ENCODE peak calls at places on chromosome 9, in five cellular contexts. J is CD8-positive, alpha-beta T cell; C is spleen; A is sigmoid colon; Z is lower leg skin. W is an unnamed sample.

GRCh38 chr9:38066167-38066906 is 2.7 kb downstream of the SHB start:
- DNase-seq in J (no peak), A (peak; percentile 60), C (no peak), Z (no peak), W (no peak)

GRCh38 chr9:70609542-70610286 is 195.3 kb upstream of the KLF9 start:
- DNase-seq in C (no peak), Z (peak; percentile 45), J (no peak), A (peak; percentile 89), W (peak; percentile 96)

GRCh38 chr9:29325855-29326254 is 1752.6 kb upstream of the C9orf72 start:
- DNase-seq in C (no peak), Z (no peak), J (no peak), A (no peak), W (no peak)

GRCh38 chr9:114156658-114157421 is 1.5 kb downstream of the COL27A1 start:
- DNase-seq in J (no peak), A (peak; percentile 90), Z (peak; percentile 43), C (no peak), W (peak; percentile 88)

GRCh38 chr9:98775831-98776441 is 20.4 kb downstream of the ANKS6 start:
- DNase-seq in Z (no peak), J (peak; percentile 38), A (no peak), C (no peak), W (peak; percentile 68)

GRCh38 chr9:26326473-26327044 is 566.0 kb downstream of the CAAP1 start:
- DNase-seq in J (no peak), Z (peak; percentile 25), A (no peak), C (no peak), W (peak; percentile 80)

GRCh38 chr9:32258482-32258881 is 126.0 kb upstream of the ACO1 start:
- DNase-seq in J (no peak), Z (no peak), A (no peak), C (no peak), W (no peak)

GRCh38 chr9:129111143-129111761 is at the start of gene PTPA:
- DNase-seq in A (peak; percentile 93), J (peak; percentile 83), C (peak; percentile 97), Z (peak; percentile 77), W (peak; percentile 85)

GRCh38 chr9:114900937-114901802 is 29.2 kb downstream of the TNFSF8 start:
- DNase-seq in Z (no peak), A (no peak), C (no peak), J (no peak), W (peak; percentile 81)

GRCh38 chr9:28934111-28934510 is 1360.8 kb upstream of the C9orf72 start:
- DNase-seq in A (no peak), J (no peak), Z (no peak), C (no peak), W (no peak)

GRCh38 chr9:37904647-37905505 is 949 bp upstream of the SLC25A51 start:
- DNase-seq in C (peak; percentile 82), J (no peak), Z (no peak), A (peak; percentile 64), W (peak; percentile 48)

GRCh38 chr9:83327323-83327722 is 210.9 kb downstream of the FRMD3 start:
- DNase-seq in J (no peak), A (no peak), Z (no peak), C (no peak), W (peak; percentile 57)

GRCh38 chr9:89357331-89358197 is 39.3 kb downstream of the SECISBP2 start:
- DNase-seq in J (no peak), A (no peak), Z (no peak), C (no peak), W (no peak)

GRCh38 chr9:90896231-90896630 is 94.6 kb downstream of the SYK start:
- DNase-seq in J (no peak), C (no peak), Z (no peak), A (no peak), W (no peak)

GRCh38 chr9:114958021-114958846 is 27.8 kb upstream of the TNFSF8 start:
- DNase-seq in A (peak; percentile 68), Z (peak; percentile 29), J (no peak), C (peak; percentile 82), W (no peak)

GRCh38 chr9:91191443-91192378 is 170.0 kb downstream of the AUH start:
- DNase-seq in J (no peak), C (no peak), A (no peak), Z (no peak), W (no peak)

GRCh38 chr9:8858250-8859161 is 1058.9 kb upstream of the DMAC1 start:
- DNase-seq in J (no peak), Z (no peak), A (no peak), C (no peak), W (no peak)

GRCh38 chr9:4366649-4367330 is 66.9 kb upstream of the GLIS3 start:
- DNase-seq in A (peak; percentile 66), Z (no peak), C (no peak), J (no peak), W (peak; percentile 65)

GRCh38 chr9:10026585-10026984 is 586.2 kb downstream of the PTPRD start:
- DNase-seq in C (no peak), J (no peak), Z (no peak), A (no peak), W (no peak)

GRCh38 chr9:135490980-135491444 is 9.5 kb upstream of the MRPS2 start:
- DNase-seq in J (no peak), C (peak; percentile 62), Z (no peak), A (peak; percentile 56), W (no peak)

GRCh38 chr9:129282308-129283211 is 104.5 kb upstream of the IER5L start:
- DNase-seq in J (no peak), C (peak; percentile 69), Z (no peak), A (peak; percentile 61), W (no peak)

GRCh38 chr9:107750741-107751521 is 261.4 kb upstream of the KLF4 start:
- DNase-seq in J (no peak), A (peak; percentile 96), C (no peak), Z (peak; percentile 90), W (peak; percentile 99)

GRCh38 chr9:93819905-93820304 is 135.2 kb downstream of the BARX1 start:
- DNase-seq in C (no peak), J (no peak), A (no peak), Z (no peak), W (no peak)

GRCh38 chr9:21070171-21070571 is 7.6 kb downstream of the IFNB1 start:
- DNase-seq in C (no peak), A (peak; percentile 80), Z (peak; percentile 66), J (no peak), W (peak; percentile 96)

GRCh38 chr9:134059188-134059641 is 8.6 kb downstream of the BRD3 start:
- DNase-seq in A (peak; percentile 60), C (peak; percentile 73), J (no peak), Z (no peak), W (no peak)

GRCh38 chr9:124251188-124251587 is 6.6 kb upstream of the NEK6 start:
- DNase-seq in Z (no peak), J (no peak), C (no peak), A (peak; percentile 36), W (no peak)

GRCh38 chr9:120383999-120384924 is 195.7 kb downstream of the CDK5RAP2 start:
- DNase-seq in C (peak; percentile 69), J (no peak), A (peak; percentile 52), Z (no peak), W (peak; percentile 74)

GRCh38 chr9:128920381-128921058 is at the start of gene PHYHD1:
- DNase-seq in Z (no peak), A (peak; percentile 84), J (no peak), C (no peak), W (peak; percentile 87)

GRCh38 chr9:91894023-91894422 is 56.0 kb downstream of the ROR2 start:
- DNase-seq in Z (no peak), A (no peak), J (no peak), C (no peak), W (no peak)

GRCh38 chr9:89116064-89116817 is 62.4 kb downstream of the SHC3 start:
- DNase-seq in Z (no peak), A (no peak), C (no peak), J (no peak), W (peak; percentile 93)

GRCh38 chr9:19408693-19409405 is at the start of gene ACER2:
- DNase-seq in Z (peak; percentile 91), A (peak; percentile 96), C (peak; percentile 99), J (peak; percentile 93), W (peak; percentile 83)

GRCh38 chr9:19405771-19406170 is 3.0 kb upstream of the ACER2 start:
- DNase-seq in Z (no peak), A (no peak), C (no peak), J (no peak), W (no peak)

GRCh38 chr9:19409406-19410194 is 791 bp downstream of the ACER2 start:
- DNase-seq in C (peak; percentile 83), Z (no peak), J (no peak), A (peak; percentile 67), W (no peak)

GRCh38 chr9:19408316-19408692 is 505 bp upstream of the ACER2 start:
- DNase-seq in J (no peak), Z (peak; percentile 34), A (peak; percentile 80), C (peak; percentile 92), W (no peak)

GRCh38 chr9:19404278-19405075 is 4.3 kb upstream of the ACER2 start:
- DNase-seq in J (no peak), A (no peak), C (no peak), Z (no peak), W (no peak)
- H3K4me3 ChIP-seq in J (no peak overlapping the region), A (no peak overlapping the region), C (no peak overlapping the region), Z (no peak overlapping the region), W (no peak overlapping the region)

GRCh38 chr9:36017278-36017677 is 19.4 kb upstream of the RECK start:
- DNase-seq in J (no peak), Z (no peak), C (no peak), A (no peak), W (no peak)

GRCh38 chr9:36023260-36024048 is 13.3 kb upstream of the RECK start:
- DNase-seq in Z (peak; percentile 59), J (peak; percentile 67), C (peak; percentile 82), A (no peak), W (peak; percentile 72)

GRCh38 chr9:36021968-36022367 is 14.7 kb upstream of the RECK start:
- DNase-seq in Z (no peak), C (no peak), A (no peak), J (no peak), W (no peak)

GRCh38 chr9:36018755-36019720 is 17.7 kb upstream of the RECK start:
- DNase-seq in C (no peak), J (no peak), Z (no peak), A (no peak), W (peak; percentile 83)

GRCh38 chr9:36018129-36018528 is 18.6 kb upstream of the RECK start:
- DNase-seq in Z (no peak), J (no peak), C (no peak), A (no peak), W (no peak)
- TF ChIP-seq CTCF in Z (no peak), J (no peak), C (no peak), A (no peak), W (no peak)

GRCh38 chr9:125752070-125752628 is 5.0 kb downstream of the PBX3 start:
- DNase-seq in A (no peak), J (no peak), C (no peak), Z (no peak), W (no peak)

GRCh38 chr9:125750656-125751035 is 3.5 kb downstream of the PBX3 start:
- DNase-seq in J (no peak), Z (no peak), A (no peak), C (no peak), W (no peak)

GRCh38 chr9:125749287-125749935 is 2.2 kb downstream of the PBX3 start:
- DNase-seq in Z (no peak), A (no peak), C (no peak), J (no peak), W (no peak)

GRCh38 chr9:125748511-125749099 is 1.4 kb downstream of the PBX3 start:
- DNase-seq in C (peak; percentile 83), Z (no peak), J (no peak), A (no peak), W (no peak)

GRCh38 chr9:125749951-125750655 is 2.9 kb downstream of the PBX3 start:
- DNase-seq in J (no peak), A (no peak), C (no peak), Z (no peak), W (no peak)
- H3K4me3 ChIP-seq in J (no peak overlapping the region), A (peak overlapping the region; percentile 86), C (peak overlapping the region; percentile 21), Z (no peak overlapping the region), W (peak overlapping the region; percentile 85)

GRCh38 chr9:127854169-127854833 is at the start of gene ENG:
- DNase-seq in Z (no peak), A (peak; percentile 90), J (no peak), C (peak; percentile 89), W (peak; percentile 71)
- TF ChIP-seq CTCF in Z (no peak), A (no peak), J (no peak), C (no peak), W (peak; percentile 23)